ENCODE peak calls at places on chromosomes 4 and X, in ten cellular contexts. One of them, this sample, is unnamed.
A peak's percentile ranks its signal among the peaks of the same experiment; 100 is the strongest.

GRCh38 chr4:144645621-144646522 is at the start of gene HHIP:
- DNase-seq in right lobe of liver: no peak
- DNase-seq in T-helper 1 cell: no peak
- DNase-seq in A172: peak; percentile 32
- DNase-seq in cardiac muscle cell: peak; percentile 62
- DNase-seq in retina: peak; percentile 90
- DNase-seq in NCI-H1417: peak; percentile 45
- DNase-seq in MV-4-11: no peak
- DNase-seq in renal cortical epithelial cell: no peak
- DNase-seq in tibial nerve: peak; percentile 48
- DNase-seq in this sample: peak; percentile 35

GRCh38 chr4:143700420-143701352 is at the start of gene FREM3:
- DNase-seq in A172: no peak
- DNase-seq in right lobe of liver: peak; percentile 50
- DNase-seq in cardiac muscle cell: peak; percentile 26
- DNase-seq in retina: peak; percentile 85
- DNase-seq in tibial nerve: no peak
- DNase-seq in T-helper 1 cell: no peak
- DNase-seq in NCI-H1417: no peak
- DNase-seq in renal cortical epithelial cell: no peak
- DNase-seq in MV-4-11: no peak
- DNase-seq in this sample: peak; percentile 26

GRCh38 chrX:55907968-55908607 is 190.5 kb downstream of the RRAGB start:
- DNase-seq in tibial nerve: peak; percentile 15
- DNase-seq in renal cortical epithelial cell: peak; percentile 27
- DNase-seq in right lobe of liver: peak; percentile 18
- DNase-seq in retina: peak; percentile 71
- DNase-seq in T-helper 1 cell: peak; percentile 63
- DNase-seq in cardiac muscle cell: peak; percentile 63
- DNase-seq in NCI-H1417: no peak
- DNase-seq in A172: no peak
- DNase-seq in MV-4-11: peak; percentile 51
- DNase-seq in this sample: peak; percentile 64

GRCh38 chr4:113613503-113613902 is 148.0 kb downstream of the CAMK2D start:
- DNase-seq in NCI-H1417: no peak
- DNase-seq in retina: no peak
- DNase-seq in T-helper 1 cell: no peak
- DNase-seq in MV-4-11: no peak
- DNase-seq in right lobe of liver: no peak
- DNase-seq in tibial nerve: no peak
- DNase-seq in cardiac muscle cell: no peak
- DNase-seq in A172: no peak
- DNase-seq in renal cortical epithelial cell: no peak
- DNase-seq in this sample: no peak

GRCh38 chr4:89998350-89999098 is 103.9 kb downstream of the MMRN1 start:
- DNase-seq in T-helper 1 cell: no peak
- DNase-seq in renal cortical epithelial cell: no peak
- DNase-seq in cardiac muscle cell: no peak
- DNase-seq in A172: no peak
- DNase-seq in retina: peak; percentile 63
- DNase-seq in NCI-H1417: no peak
- DNase-seq in tibial nerve: no peak
- DNase-seq in right lobe of liver: no peak
- DNase-seq in MV-4-11: no peak
- DNase-seq in this sample: no peak

GRCh38 chr4:15945516-15945915 is 7.0 kb upstream of the FGFBP1 start:
- DNase-seq in T-helper 1 cell: no peak
- DNase-seq in A172: no peak
- DNase-seq in tibial nerve: no peak
- DNase-seq in MV-4-11: peak; percentile 76
- DNase-seq in renal cortical epithelial cell: peak; percentile 89
- DNase-seq in retina: no peak
- DNase-seq in right lobe of liver: no peak
- DNase-seq in cardiac muscle cell: no peak
- DNase-seq in NCI-H1417: peak; percentile 43
- DNase-seq in this sample: no peak

GRCh38 chrX:43969504-43970501 is 3.4 kb downstream of the NDP start:
- DNase-seq in cardiac muscle cell: no peak
- DNase-seq in tibial nerve: no peak
- DNase-seq in A172: peak; percentile 92
- DNase-seq in renal cortical epithelial cell: no peak
- DNase-seq in MV-4-11: no peak
- DNase-seq in NCI-H1417: no peak
- DNase-seq in T-helper 1 cell: no peak
- DNase-seq in retina: peak; percentile 75
- DNase-seq in right lobe of liver: no peak
- DNase-seq in this sample: no peak

GRCh38 chrX:136856050-136856449 is 24.5 kb downstream of the RBMX start:
- DNase-seq in MV-4-11: no peak
- DNase-seq in T-helper 1 cell: no peak
- DNase-seq in tibial nerve: no peak
- DNase-seq in right lobe of liver: no peak
- DNase-seq in cardiac muscle cell: no peak
- DNase-seq in renal cortical epithelial cell: no peak
- DNase-seq in retina: no peak
- DNase-seq in A172: no peak
- DNase-seq in NCI-H1417: no peak
- DNase-seq in this sample: no peak

GRCh38 chrX:19334945-19335626 is 8.6 kb upstream of the PDHA1 start:
- DNase-seq in T-helper 1 cell: peak; percentile 52
- DNase-seq in MV-4-11: peak; percentile 61
- DNase-seq in A172: peak; percentile 41
- DNase-seq in right lobe of liver: no peak
- DNase-seq in retina: no peak
- DNase-seq in NCI-H1417: peak; percentile 58
- DNase-seq in cardiac muscle cell: peak; percentile 8
- DNase-seq in tibial nerve: no peak
- DNase-seq in renal cortical epithelial cell: no peak
- DNase-seq in this sample: no peak

GRCh38 chr4:6779667-6780565 is 2.6 kb upstream of the KIAA0232 start:
- DNase-seq in NCI-H1417: peak; percentile 86
- DNase-seq in retina: peak; percentile 79
- DNase-seq in cardiac muscle cell: peak; percentile 29
- DNase-seq in right lobe of liver: no peak
- DNase-seq in renal cortical epithelial cell: no peak
- DNase-seq in T-helper 1 cell: no peak
- DNase-seq in A172: no peak
- DNase-seq in MV-4-11: peak; percentile 84
- DNase-seq in tibial nerve: no peak
- DNase-seq in this sample: no peak

GRCh38 chrX:136063340-136064079 is 78.3 kb downstream of the SLC9A6 start:
- DNase-seq in renal cortical epithelial cell: no peak
- DNase-seq in right lobe of liver: no peak
- DNase-seq in cardiac muscle cell: no peak
- DNase-seq in A172: no peak
- DNase-seq in NCI-H1417: no peak
- DNase-seq in retina: no peak
- DNase-seq in tibial nerve: peak; percentile 16
- DNase-seq in MV-4-11: peak; percentile 82
- DNase-seq in T-helper 1 cell: no peak
- DNase-seq in this sample: no peak

GRCh38 chr4:165131247-165131832 is 18.7 kb upstream of the TMEM192 start:
- DNase-seq in NCI-H1417: peak; percentile 68
- DNase-seq in tibial nerve: peak; percentile 84
- DNase-seq in T-helper 1 cell: peak; percentile 60
- DNase-seq in cardiac muscle cell: peak; percentile 70
- DNase-seq in retina: peak; percentile 82
- DNase-seq in renal cortical epithelial cell: peak; percentile 52
- DNase-seq in right lobe of liver: no peak
- DNase-seq in A172: peak; percentile 40
- DNase-seq in MV-4-11: peak; percentile 58
- DNase-seq in this sample: peak; percentile 22

GRCh38 chr4:78753091-78753490 is 23.1 kb upstream of the BMP2K start:
- DNase-seq in NCI-H1417: no peak
- DNase-seq in right lobe of liver: no peak
- DNase-seq in A172: no peak
- DNase-seq in tibial nerve: no peak
- DNase-seq in retina: no peak
- DNase-seq in renal cortical epithelial cell: no peak
- DNase-seq in T-helper 1 cell: no peak
- DNase-seq in MV-4-11: peak; percentile 22
- DNase-seq in cardiac muscle cell: no peak
- DNase-seq in this sample: no peak

GRCh38 chrX:48960291-48960690 is 2.9 kb upstream of the OTUD5 start:
- DNase-seq in NCI-H1417: no peak
- DNase-seq in right lobe of liver: peak; percentile 6
- DNase-seq in T-helper 1 cell: no peak
- DNase-seq in renal cortical epithelial cell: no peak
- DNase-seq in tibial nerve: peak; percentile 37
- DNase-seq in MV-4-11: peak; percentile 56
- DNase-seq in cardiac muscle cell: no peak
- DNase-seq in retina: no peak
- DNase-seq in A172: no peak
- DNase-seq in this sample: no peak

GRCh38 chr4:33923469-33923868 is 2320.8 kb downstream of the ARAP2 start:
- DNase-seq in cardiac muscle cell: no peak
- DNase-seq in renal cortical epithelial cell: no peak
- DNase-seq in T-helper 1 cell: no peak
- DNase-seq in NCI-H1417: no peak
- DNase-seq in MV-4-11: no peak
- DNase-seq in tibial nerve: no peak
- DNase-seq in retina: no peak
- DNase-seq in A172: no peak
- DNase-seq in right lobe of liver: no peak
- DNase-seq in this sample: no peak

GRCh38 chr4:99669084-99669483 is 11.5 kb upstream of the C4orf54 start:
- DNase-seq in retina: no peak
- DNase-seq in NCI-H1417: no peak
- DNase-seq in MV-4-11: no peak
- DNase-seq in T-helper 1 cell: no peak
- DNase-seq in renal cortical epithelial cell: peak; percentile 18
- DNase-seq in right lobe of liver: no peak
- DNase-seq in A172: no peak
- DNase-seq in cardiac muscle cell: no peak
- DNase-seq in tibial nerve: no peak
- DNase-seq in this sample: no peak

GRCh38 chr4:22668702-22669101 is 24.0 kb upstream of the GBA3 start:
- DNase-seq in retina: no peak
- DNase-seq in renal cortical epithelial cell: no peak
- DNase-seq in NCI-H1417: no peak
- DNase-seq in tibial nerve: no peak
- DNase-seq in right lobe of liver: no peak
- DNase-seq in cardiac muscle cell: no peak
- DNase-seq in A172: no peak
- DNase-seq in MV-4-11: no peak
- DNase-seq in T-helper 1 cell: no peak
- DNase-seq in this sample: no peak

GRCh38 chr4:88737304-88738015 is 39.8 kb upstream of the NAP1L5 start:
- DNase-seq in NCI-H1417: peak; percentile 91
- DNase-seq in tibial nerve: no peak
- DNase-seq in cardiac muscle cell: no peak
- DNase-seq in right lobe of liver: no peak
- DNase-seq in A172: peak; percentile 39
- DNase-seq in renal cortical epithelial cell: peak; percentile 98
- DNase-seq in MV-4-11: no peak
- DNase-seq in retina: no peak
- DNase-seq in T-helper 1 cell: peak; percentile 12
- DNase-seq in this sample: peak; percentile 44

This sample was measured in NCI-H1105 treated with DMSO at 0.1 percent for 48 hours.